ENCODE peak calls at places on chromosome 13, in seven cellular contexts. G is cardiac fibroblast; J is activated CD8-positive, alpha-beta T cell treated with anti-CD3 and anti-CD28 coated beads for 36 hours; M is nephron progenitor cell; Q is AG04449; S is coronary artery; O is GM12865. A is an unnamed sample.

GRCh38 chr13:66660013-66660804 is 569.9 kb downstream of the PCDH9 start:
- DNase-seq in G (peak; percentile 64), J (no peak), M (no peak), Q (no peak), S (no peak), O (no peak), A (no peak)

GRCh38 chr13:97068146-97068545 is 73.9 kb upstream of the OXGR1 start:
- DNase-seq in G (no peak), J (no peak), M (no peak), Q (no peak), S (no peak), O (no peak), A (no peak)

GRCh38 chr13:112444001-112444311 is 67.8 kb downstream of the SPACA7 start:
- DNase-seq in G (peak; percentile 59), J (peak; percentile 75), M (peak; percentile 90), Q (no peak), S (peak; percentile 64), O (peak; percentile 51), A (no peak)

GRCh38 chr13:113769881-113770280 is 10.9 kb downstream of the TMEM255B start:
- DNase-seq in G (no peak), J (no peak), M (no peak), Q (no peak), S (no peak), O (no peak), A (no peak)

GRCh38 chr13:22009500-22009899 is 338.6 kb downstream of the FGF9 start:
- DNase-seq in G (no peak), J (no peak), M (no peak), Q (no peak), S (no peak), O (no peak), A (no peak)

GRCh38 chr13:110699148-110700145 is 6.5 kb downstream of the CARS2 start:
- DNase-seq in G (no peak), J (no peak), M (no peak), Q (no peak), S (no peak), O (no peak), A (no peak)

GRCh38 chr13:53276265-53276664 is 247.7 kb downstream of the OLFM4 start:
- DNase-seq in G (no peak), J (no peak), M (no peak), Q (no peak), S (no peak), O (no peak), A (no peak)

GRCh38 chr13:43785681-43786471 is 896 bp downstream of the ENOX1 start:
- DNase-seq in G (peak; percentile 81), J (peak; percentile 35), M (peak; percentile 72), Q (no peak), S (peak; percentile 80), O (peak; percentile 30), A (no peak)

GRCh38 chr13:27794921-27795717 is 2.8 kb downstream of the GSX1 start:
- DNase-seq in G (no peak), J (no peak), M (no peak), Q (no peak), S (no peak), O (no peak), A (no peak)

GRCh38 chr13:28140433-28141125 is 2.2 kb downstream of the PAN3 start:
- DNase-seq in G (no peak), J (no peak), M (no peak), Q (no peak), S (no peak), O (no peak), A (no peak)

GRCh38 chr13:90415902-90416301 is 931.6 kb upstream of the MIR17HG start:
- DNase-seq in G (no peak), J (no peak), M (no peak), Q (no peak), S (no peak), O (no peak), A (no peak)

GRCh38 chr13:27309401-27309958 is 38.9 kb downstream of the RASL11A start:
- DNase-seq in G (no peak), J (no peak), M (no peak), Q (no peak), S (no peak), O (no peak), A (no peak)

GRCh38 chr13:112970552-112971287 is 1.7 kb downstream of the MCF2L start:
- DNase-seq in G (no peak), J (no peak), M (no peak), Q (no peak), S (no peak), O (no peak), A (no peak)

GRCh38 chr13:103246581-103247200 is 180.5 kb upstream of the SLC10A2 start:
- DNase-seq in G (no peak), J (no peak), M (no peak), Q (no peak), S (no peak), O (no peak), A (no peak)

GRCh38 chr13:27472941-27473340 is 22.6 kb upstream of the MTIF3 start:
- DNase-seq in G (no peak), J (no peak), M (no peak), Q (no peak), S (no peak), O (no peak), A (no peak)

GRCh38 chr13:48891586-48891985 is 84.1 kb upstream of the FNDC3A start:
- DNase-seq in G (peak; percentile 22), J (no peak), M (no peak), Q (no peak), S (no peak), O (no peak), A (no peak)

GRCh38 chr13:78121459-78122348 is 203.1 kb upstream of the EDNRB start:
- DNase-seq in G (peak; percentile 85), J (peak; percentile 63), M (peak; percentile 39), Q (no peak), S (no peak), O (peak; percentile 80), A (no peak)

GRCh38 chr13:51995677-51996551 is 15.3 kb downstream of the ATP7B start:
- DNase-seq in G (peak; percentile 85), J (no peak), M (no peak), Q (no peak), S (no peak), O (no peak), A (no peak)

GRCh38 chr13:53784331-53784730 is 755.7 kb downstream of the OLFM4 start:
- DNase-seq in G (no peak), J (no peak), M (no peak), Q (no peak), S (no peak), O (no peak), A (no peak)

GRCh38 chr13:47420568-47420967 is 523.7 kb upstream of the HTR2A start:
- DNase-seq in G (no peak), J (no peak), M (no peak), Q (no peak), S (no peak), O (peak; percentile 21), A (no peak)

GRCh38 chr13:45370922-45371406 is 30.0 kb upstream of the TPT1 start:
- DNase-seq in G (peak; percentile 91), J (peak; percentile 43), M (peak; percentile 82), Q (no peak), S (peak; percentile 76), O (peak; percentile 30), A (peak; percentile 48)

GRCh38 chr13:59319276-59319675 is 844.5 kb downstream of the DIAPH3 start:
- DNase-seq in G (no peak), J (no peak), M (no peak), Q (no peak), S (no peak), O (no peak), A (no peak)

GRCh38 chr13:44147222-44147621 is 226.4 kb upstream of the SERP2 start:
- DNase-seq in G (no peak), J (no peak), M (no peak), Q (no peak), S (no peak), O (no peak), A (no peak)

GRCh38 chr13:104898484-104898883 is 1637.0 kb downstream of the EFNB2 start:
- DNase-seq in G (no peak), J (no peak), M (no peak), Q (no peak), S (no peak), O (no peak), A (no peak)

GRCh38 chr13:104900186-104900817 is 1635.2 kb downstream of the EFNB2 start:
- DNase-seq in G (no peak), J (no peak), M (no peak), Q (no peak), S (no peak), O (no peak), A (no peak)
- TF ChIP-seq CTCF in G (no peak), J (no peak), M (no peak), Q (no peak), S (no peak), O (no peak), A (no peak)

GRCh38 chr13:109611912-109612691 is 174.3 kb downstream of the IRS2 start:
- DNase-seq in G (no peak), J (no peak), M (no peak), Q (no peak), S (no peak), O (no peak), A (no peak)

GRCh38 chr13:109608032-109608431 is 178.4 kb downstream of the IRS2 start:
- DNase-seq in G (no peak), J (no peak), M (no peak), Q (no peak), S (no peak), O (no peak), A (no peak)

GRCh38 chr13:109606404-109607028 is 179.9 kb downstream of the IRS2 start:
- DNase-seq in G (peak; percentile 13), J (no peak), M (no peak), Q (no peak), S (no peak), O (no peak), A (no peak)

GRCh38 chr13:109608503-109608902 is 177.9 kb downstream of the IRS2 start:
- DNase-seq in G (no peak), J (no peak), M (no peak), Q (no peak), S (no peak), O (no peak), A (no peak)

GRCh38 chr13:109610517-109610916 is 175.9 kb downstream of the IRS2 start:
- DNase-seq in G (peak; percentile 12), J (peak; percentile 51), M (peak; percentile 7), Q (no peak), S (no peak), O (peak; percentile 4), A (no peak)
- TF ChIP-seq CTCF in G (peak; percentile 37), J (no peak), M (no peak), Q (peak; percentile 36), S (no peak), O (peak; percentile 22), A (no peak)

DNA sequence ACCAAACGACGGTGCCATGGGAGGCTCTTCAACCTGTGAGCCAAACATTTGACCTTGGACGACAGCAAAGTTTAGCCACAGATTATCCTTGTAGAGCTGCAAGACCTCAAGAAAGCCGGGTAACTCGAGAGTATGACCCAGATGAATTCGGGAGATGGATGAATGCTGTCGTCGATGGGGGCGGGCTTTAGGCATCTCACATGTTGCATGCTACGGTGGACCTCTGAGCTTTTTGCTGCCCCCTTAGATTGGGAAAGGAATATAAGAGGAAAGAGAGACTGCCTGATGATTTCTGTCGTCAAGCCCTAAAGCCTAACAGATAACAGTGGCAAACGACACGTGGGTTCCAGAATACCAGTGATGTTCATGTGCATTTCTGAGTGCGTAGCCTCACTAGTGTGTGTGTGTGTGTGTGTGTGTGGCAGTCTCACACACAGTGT is 716 bp upstream of the ABCC4 start:
- DNase-seq in G (peak; percentile 44), J (peak; percentile 51), M (no peak), Q (no peak), S (no peak), O (no peak), A (no peak)
- TF ChIP-seq CTCF in G (no peak), J (no peak), M (no peak), Q (no peak), S (no peak), O (no peak), A (no peak)

GRCh38 chr13:64529874-64530485 is 2700.2 kb downstream of the PCDH9 start:
- DNase-seq in G (peak; percentile 22), J (peak; percentile 10), M (peak; percentile 20), Q (no peak), S (no peak), O (peak; percentile 2), A (no peak)
- TF ChIP-seq CTCF in G (peak; percentile 68), J (peak; percentile 63), M (peak; percentile 55), Q (peak; percentile 27), S (no peak), O (peak; percentile 42), A (no peak)

A was measured in activated B cell treated with CpG ODN at 0.5 μM for 24 hours.